ENCODE peak calls at places on chromosomes 16 and 17, in six cellular contexts. R is H9, M is IMR-90, X is neuronal stem cell, B is trophoblast cell, C is H1. T is an unnamed sample.

GRCh38 chr16:8866118-8866883 is 2.5 kb downstream of the CARHSP1 start:
- DNase-seq in C (peak; percentile 87), M (no peak), B (no peak), R (peak; percentile 95), X (peak; percentile 94), T (peak; percentile 51)

GRCh38 chr16:58249780-58250478 is 44.9 kb downstream of the PRSS54 start:
- DNase-seq in C (peak; percentile 66), M (peak; percentile 62), R (peak; percentile 94), B (peak; percentile 91), X (peak; percentile 71), T (peak; percentile 82)

GRCh38 chr16:51355871-51356270 is 204.8 kb upstream of the SALL1 start:
- DNase-seq in X (no peak), R (no peak), M (no peak), C (no peak), B (no peak), T (no peak)

GRCh38 chr16:20971420-20971819 is 70.8 kb downstream of the LYRM1 start:
- DNase-seq in B (no peak), M (no peak), X (no peak), C (no peak), R (no peak), T (no peak)

GRCh38 chr16:85188822-85189672 is 76.8 kb upstream of the CIBAR2 start:
- DNase-seq in R (no peak), X (no peak), C (no peak), M (no peak), B (no peak), T (peak; percentile 54)

GRCh38 chr17:57391076-57391825 is 134.9 kb downstream of the MSI2 start:
- DNase-seq in M (no peak), B (peak; percentile 22), C (no peak), X (no peak), R (no peak), T (no peak)

GRCh38 chr17:33469911-33470310 is 176.8 kb upstream of the ASIC2 start:
- DNase-seq in C (no peak), X (no peak), B (peak; percentile 71), R (no peak), M (peak; percentile 83), T (peak; percentile 97)

GRCh38 chr16:9049241-9049640 is 42.2 kb upstream of the HAPSTR1 start:
- DNase-seq in C (no peak), X (no peak), M (peak; percentile 97), B (no peak), R (no peak), T (peak; percentile 97)

GRCh38 chr17:46727572-46728348 is 90.7 kb downstream of the WNT3 start:
- DNase-seq in C (no peak), B (peak; percentile 48), M (peak; percentile 90), X (no peak), R (no peak), T (peak; percentile 38)

DNA sequence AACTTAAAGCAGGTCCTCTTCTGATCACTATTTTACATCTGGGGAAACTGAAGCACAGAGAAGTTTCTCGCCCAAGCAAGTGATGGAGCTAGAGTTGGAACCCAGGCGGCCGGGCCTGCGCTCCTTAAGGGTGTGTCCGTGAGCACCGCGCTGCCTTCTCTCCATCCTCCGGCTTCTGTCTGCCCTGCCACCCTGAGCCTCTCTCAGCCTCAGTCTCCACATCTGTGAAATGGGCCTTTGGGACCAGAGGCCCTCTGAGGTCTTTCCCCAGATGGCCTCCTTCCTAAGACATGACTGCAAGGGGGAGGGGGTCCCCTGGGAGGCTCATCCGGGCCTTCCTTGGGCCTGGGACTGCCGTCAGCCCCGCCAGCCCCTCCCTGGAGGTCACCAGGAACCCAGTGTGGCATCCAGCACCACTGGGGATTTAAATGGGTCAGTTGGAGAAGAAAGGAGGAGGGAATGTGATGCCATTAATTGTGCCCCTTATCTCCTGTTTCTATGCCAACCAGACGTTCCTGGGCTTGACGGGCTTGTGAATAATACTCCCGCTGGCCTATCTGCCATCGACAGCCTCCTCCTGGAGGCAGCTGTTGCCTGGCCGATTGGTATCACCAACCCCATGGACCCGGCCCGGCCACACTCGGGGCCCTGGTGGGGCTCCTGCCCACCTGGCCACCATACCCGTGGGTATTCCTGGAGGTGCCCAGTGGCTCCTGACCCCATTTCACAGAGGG is 5.1 kb downstream of the ZFPM1 start:
- DNase-seq in B (no peak), X (no peak), M (no peak), C (no peak), R (no peak), T (no peak)
- H3K27me3 ChIP-seq in B (no peaks in the 10 kb centered on the region), X (no peaks in the 10 kb centered on the region), M (no peaks in the 10 kb centered on the region), C (peaks cover 40% of the 10 kb centered on the region), R (peaks cover 27% of the 10 kb centered on the region), T (no peaks in the 10 kb centered on the region)

DNA sequence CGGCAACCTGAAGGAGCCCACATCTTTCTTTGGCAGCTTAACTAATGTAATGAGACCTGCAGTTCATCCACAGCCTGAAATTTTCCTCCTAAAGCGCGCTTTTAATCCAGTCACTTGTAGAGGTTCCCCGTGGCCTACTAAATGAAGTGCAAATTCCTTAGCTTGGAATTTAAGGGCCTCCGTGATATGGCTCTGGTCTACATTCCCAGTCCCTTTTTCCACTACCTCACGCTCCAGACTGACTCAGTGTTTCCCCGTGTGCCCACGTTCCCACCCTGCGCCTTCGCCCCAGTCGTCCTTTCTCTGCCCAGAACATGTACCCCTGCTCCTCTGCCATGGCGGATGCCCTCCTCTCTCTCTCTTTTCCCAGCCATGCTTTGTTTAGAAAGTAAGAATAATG is 27.2 kb downstream of the FZD2 start:
- DNase-seq in B (no peak), M (no peak), C (no peak), R (no peak), X (no peak), T (peak; percentile 24)
- H4K91ac ChIP-seq in B (peak overlapping the region; percentile 68), M (peak overlapping the region; percentile 28), C (no peak overlapping the region), R (no peak overlapping the region), X (no peak overlapping the region), T (no peak overlapping the region)

DNA sequence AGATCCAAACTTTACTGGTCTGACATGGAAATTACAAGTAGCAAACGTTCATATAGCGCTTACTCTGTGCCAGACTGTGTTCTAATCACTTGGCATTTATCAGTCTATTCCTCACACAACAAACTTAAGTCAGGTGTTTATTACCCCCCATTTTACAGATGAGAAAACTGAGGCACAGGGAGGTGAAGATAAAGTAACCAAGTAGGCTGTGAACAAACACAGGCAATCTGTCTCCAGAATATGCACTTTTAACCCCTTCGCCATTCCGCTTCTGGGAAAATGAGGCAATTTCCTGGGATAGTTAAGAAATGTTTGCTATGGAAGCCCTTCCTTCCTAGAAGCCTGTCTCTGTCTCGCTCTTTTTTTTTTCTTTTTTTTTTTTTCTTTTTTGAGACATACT is 12.2 kb upstream of the CXCL16 start:
- DNase-seq in R (no peak), X (no peak), C (no peak), M (no peak), B (no peak), T (peak; percentile 41)
- H3K27me3 ChIP-seq in R (no peaks in the 10 kb centered on the region), X (peaks cover 21% of the 10 kb centered on the region), C (no peaks in the 10 kb centered on the region), M (peaks cover 37% of the 10 kb centered on the region), B (no peaks in the 10 kb centered on the region), T (peaks cover 27% of the 10 kb centered on the region)

GRCh38 chr17:41347872-41348760 is 2.5 kb downstream of the KRT33A start:
- DNase-seq in C (no peak), R (peak; percentile 18), X (no peak), B (peak; percentile 77), M (no peak), T (no peak)
- H4K91ac ChIP-seq in C (no peak overlapping the region), R (no peak overlapping the region), X (no peak overlapping the region), B (no peak overlapping the region), M (no peak overlapping the region), T (no peak overlapping the region)

GRCh38 chr17:79818026-79818758 is 21.0 kb downstream of the CBX4 start:
- DNase-seq in B (no peak), C (no peak), R (no peak), M (no peak), X (no peak), T (no peak)
- H3K27me3 ChIP-seq in B (peaks cover 48% of the 10 kb centered on the region), C (peaks cover 90% of the 10 kb centered on the region), R (peaks cover 64% of the 10 kb centered on the region), M (peaks cover 72% of the 10 kb centered on the region), X (peaks cover 67% of the 10 kb centered on the region), T (peaks cover 87% of the 10 kb centered on the region)

DNA sequence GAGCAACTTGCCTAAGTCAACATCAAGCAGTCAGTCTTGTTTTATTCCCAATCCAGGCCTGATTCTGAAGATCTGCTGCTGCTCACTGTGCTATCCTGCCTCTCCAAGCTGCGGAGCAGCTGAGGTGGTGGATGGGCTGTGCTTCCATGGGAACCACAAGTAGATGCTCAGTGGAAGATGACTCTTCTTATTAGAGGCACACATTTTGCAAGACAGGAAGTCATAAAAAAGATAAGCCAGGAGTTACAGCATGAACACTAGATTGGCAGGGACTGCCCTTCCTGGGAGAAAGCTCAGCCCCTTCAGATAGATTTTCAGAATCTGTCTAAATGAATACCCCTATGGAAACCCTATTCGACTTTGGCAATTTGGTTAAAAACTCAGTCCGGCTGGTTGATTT is 143.1 kb downstream of the SHISA6 start:
- DNase-seq in X (no peak), R (no peak), M (no peak), C (no peak), B (no peak), T (no peak)
- H4K91ac ChIP-seq in X (no peak overlapping the region), R (no peak overlapping the region), M (no peak overlapping the region), C (no peak overlapping the region), B (no peak overlapping the region), T (no peak overlapping the region)

DNA sequence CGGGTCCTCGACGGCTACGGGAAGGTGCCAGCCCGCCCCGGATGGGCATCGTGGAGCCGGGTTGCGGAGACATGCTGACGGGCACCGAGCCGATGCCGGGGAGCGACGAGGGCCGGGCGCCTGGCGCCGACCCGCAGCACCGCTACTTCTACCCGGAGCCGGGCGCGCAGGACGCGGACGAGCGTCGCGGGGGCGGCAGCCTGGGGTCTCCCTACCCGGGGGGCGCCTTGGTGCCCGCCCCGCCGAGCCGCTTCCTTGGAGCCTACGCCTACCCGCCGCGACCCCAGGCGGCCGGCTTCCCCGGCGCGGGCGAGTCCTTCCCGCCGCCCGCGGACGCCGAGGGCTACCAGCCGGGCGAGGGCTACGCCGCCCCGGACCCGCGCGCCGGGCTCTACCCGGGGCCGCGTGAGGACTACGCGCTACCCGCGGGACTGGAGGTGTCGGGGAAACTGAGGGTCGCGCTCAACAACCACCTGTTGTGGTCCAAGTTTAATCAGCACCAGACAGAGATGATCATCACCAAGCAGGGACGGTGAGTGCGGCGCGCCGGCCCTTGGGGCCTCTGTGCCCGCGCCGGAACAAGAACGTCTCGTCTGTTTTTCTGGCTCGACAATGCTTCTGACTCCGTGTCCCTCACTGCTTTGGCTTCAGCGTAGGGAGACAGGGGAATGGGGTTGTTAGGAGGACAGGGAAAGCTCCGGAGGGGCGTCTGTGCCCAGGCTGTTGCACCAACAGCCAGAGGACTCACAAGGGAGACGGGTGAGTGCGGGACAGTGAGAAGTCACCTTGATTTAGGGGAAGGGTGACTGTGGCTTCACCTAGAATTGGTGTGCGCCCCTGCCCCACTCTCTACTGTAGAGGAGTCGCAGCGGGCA is 615 bp downstream of the TBX21 start:
- DNase-seq in M (no peak), C (no peak), B (no peak), R (peak; percentile 53), X (no peak), T (no peak)
- H3K27me3 ChIP-seq in M (peaks cover 81% of the 10 kb centered on the region), C (peaks cover 58% of the 10 kb centered on the region), B (peaks cover 37% of the 10 kb centered on the region), R (peaks cover 26% of the 10 kb centered on the region), X (peaks cover 85% of the 10 kb centered on the region), T (peaks cover 76% of the 10 kb centered on the region)

DNA sequence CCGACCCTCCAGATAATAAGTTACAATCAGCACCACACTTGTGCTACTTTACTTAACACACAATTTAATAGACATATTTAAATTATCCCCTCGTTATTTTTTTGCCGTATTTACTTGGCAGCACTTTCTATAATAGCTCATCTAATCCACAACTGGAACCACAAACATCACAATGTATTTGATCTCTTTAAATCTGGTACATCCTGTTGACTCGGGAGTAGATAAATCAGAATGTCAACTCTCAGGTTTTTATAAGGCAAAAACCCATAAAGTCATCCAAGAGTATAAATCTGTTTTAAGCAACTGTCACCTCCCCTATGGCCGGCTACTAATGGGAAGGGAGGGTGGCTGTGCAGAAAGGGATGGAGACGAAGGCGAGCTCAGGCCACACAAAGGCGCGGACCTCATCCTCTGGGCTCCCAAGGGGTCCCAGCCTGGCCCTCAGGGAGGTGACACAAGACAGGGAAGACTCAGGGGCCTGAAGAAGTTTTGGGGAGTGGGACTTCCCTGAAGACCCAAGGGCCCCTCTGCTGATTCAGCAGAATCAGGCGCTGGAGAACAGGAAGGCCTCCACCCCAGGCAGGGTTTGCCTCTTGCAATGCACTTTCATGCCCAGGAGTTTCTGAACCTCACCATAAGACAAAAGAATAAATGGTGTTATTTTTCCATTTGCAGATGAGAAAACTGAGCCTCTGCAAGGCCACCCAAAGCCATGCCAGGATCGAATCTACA is 122.5 kb downstream of the ZNF423 start:
- DNase-seq in R (no peak), M (no peak), B (no peak), C (no peak), X (no peak), T (no peak)
- H4K91ac ChIP-seq in R (no peak overlapping the region), M (no peak overlapping the region), B (no peak overlapping the region), C (no peak overlapping the region), X (no peak overlapping the region), T (peak overlapping the region; percentile 40)

T was measured in mesenchymal stem cell.